ENCODE peak calls at places on chromosomes 3 and 15, in six cellular contexts. E is SW 1271; G is B cell; N is KBM-7; A is left ventricle myocardium inferior; M is stimulated activated CD8-positive, alpha-beta memory T cell treated with anti-CD3 and anti-CD28 coated beads, Interleukin-15, amount 100 ng/mL, for 1 hour. F is an unnamed sample.

GRCh38 chr3:111936967-111937366 is 41.9 kb upstream of the ABHD10 start:
- DNase-seq in E (peak), G (no peak), N (no peak), A (no peak), M (no peak), F (no peak)

GRCh38 chr3:71139501-71139900 is 444.0 kb downstream of the FOXP1 start:
- DNase-seq in E (no peak), G (no peak), N (no peak), A (no peak), M (no peak), F (no peak)

GRCh38 chr3:38004415-38005075 is 14.0 kb downstream of the VILL start:
- DNase-seq in E (peak), G (peak), N (peak), A (peak), M (peak), F (peak)

GRCh38 chr15:57312323-57313133 is 63.8 kb upstream of the CGNL1 start:
- DNase-seq in E (no peak), G (no peak), N (no peak), A (no peak), M (no peak), F (no peak)

GRCh38 chr15:58551084-58551763 is 119.4 kb downstream of the LIPC start:
- DNase-seq in E (no peak), G (no peak), N (peak), A (no peak), M (no peak), F (peak)

GRCh38 chr3:17424137-17424536 is 318.3 kb downstream of the TBC1D5 start:
- DNase-seq in E (no peak), G (no peak), N (no peak), A (peak), M (no peak), F (no peak)

GRCh38 chr3:26562324-26562723 is 60.2 kb upstream of the LRRC3B start:
- DNase-seq in E (no peak), G (no peak), N (no peak), A (no peak), M (no peak), F (no peak)

GRCh38 chr3:11944052-11944673 is 60.0 kb upstream of the SYN2 start:
- DNase-seq in E (peak), G (no peak), N (peak), A (no peak), M (no peak), F (no peak)

GRCh38 chr15:31502541-31503229 is 176.1 kb downstream of the KLF13 start:
- DNase-seq in E (no peak), G (no peak), N (no peak), A (no peak), M (no peak), F (no peak)

GRCh38 chr15:67105065-67105951 is 39.9 kb downstream of the SMAD3 start:
- DNase-seq in E (peak), G (no peak), N (no peak), A (no peak), M (no peak), F (no peak)

GRCh38 chr3:39267631-39268553 is 11.9 kb downstream of the CX3CR1 start:
- DNase-seq in E (no peak), G (no peak), N (no peak), A (no peak), M (peak), F (no peak)

GRCh38 chr3:20041197-20041780 is 1.0 kb downstream of the KAT2B start:
- DNase-seq in E (peak), G (peak), N (peak), A (peak), M (peak), F (peak)

GRCh38 chr3:15638891-15639262 is 37.3 kb downstream of the BTD start:
- DNase-seq in E (no peak), G (no peak), N (no peak), A (no peak), M (no peak), F (no peak)

GRCh38 chr3:99949956-99950670 is 132.5 kb downstream of the CMSS1 start:
- DNase-seq in E (no peak), G (no peak), N (no peak), A (no peak), M (no peak), F (no peak)

GRCh38 chr3:2205692-2206091 is 107.0 kb downstream of the CNTN4 start:
- DNase-seq in E (no peak), G (no peak), N (no peak), A (no peak), M (no peak), F (no peak)

GRCh38 chr3:115676336-115676735 is 53.0 kb downstream of the GAP43 start:
- DNase-seq in E (no peak), G (no peak), N (no peak), A (no peak), M (no peak), F (no peak)

GRCh38 chr15:31393441-31394091 is 66.9 kb downstream of the KLF13 start:
- DNase-seq in E (no peak), G (peak), N (no peak), A (peak), M (no peak), F (no peak)

GRCh38 chr3:45986303-45986982 is 9.2 kb downstream of the FYCO1 start:
- DNase-seq in E (no peak), G (no peak), N (no peak), A (peak), M (no peak), F (no peak)

F was measured in GDM1.